ENCODE peak calls at places on chromosomes 7 and 10, in four cellular contexts. K is H1, V is ovary, R is HepG2. C is an unnamed sample.
A peak's percentile ranks its signal among the peaks of the same experiment; 100 is the strongest.

GRCh38 chr10:35369049-35369760 is 32.9 kb downstream of the CCNY start:
- DNase-seq in K (no peak), V (no peak), R (no peak), C (no peak)

GRCh38 chr10:128178319-128178937 is 52.2 kb upstream of the MKI67 start:
- DNase-seq in K (peak; percentile 39), V (no peak), R (peak; percentile 33), C (no peak)

GRCh38 chr7:132117181-132117580 is 459.1 kb downstream of the PLXNA4 start:
- DNase-seq in K (no peak), V (no peak), R (no peak), C (no peak)

GRCh38 chr10:110793128-110793812 is 78.5 kb upstream of the PDCD4 start:
- DNase-seq in K (no peak), V (no peak), R (no peak), C (no peak)

GRCh38 chr10:50395279-50395678 is 144.0 kb upstream of the ASAH2 start:
- DNase-seq in K (no peak), V (no peak), R (peak; percentile 85), C (peak; percentile 71)

GRCh38 chr10:103758294-103758681 is 97.1 kb downstream of the SH3PXD2A start:
- DNase-seq in K (no peak), V (no peak), R (peak; percentile 66), C (no peak)

GRCh38 chr10:4283841-4284610 is 499.0 kb upstream of the KLF6 start:
- DNase-seq in K (no peak), V (peak; percentile 31), R (no peak), C (no peak)

GRCh38 chr10:35674843-35675242 is 32.7 kb upstream of the FZD8 start:
- DNase-seq in K (no peak), V (no peak), R (no peak), C (no peak)

GRCh38 chr7:42180806-42181205 is 56.2 kb downstream of the GLI3 start:
- DNase-seq in K (no peak), V (no peak), R (no peak), C (no peak)

GRCh38 chr10:111113961-111114830 is 37.4 kb downstream of the ADRA2A start:
- DNase-seq in K (no peak), V (no peak), R (no peak), C (no peak)

GRCh38 chr7:143505845-143506244 is 28.2 kb downstream of the TAS2R41 start:
- DNase-seq in K (no peak), V (no peak), R (no peak), C (no peak)

GRCh38 chr10:6053816-6054581 is 8.2 kb downstream of the IL2RA start:
- DNase-seq in K (no peak), V (peak; percentile 30), R (peak; percentile 71), C (peak; percentile 24)

GRCh38 chr7:30613366-30614325 is 19.0 kb downstream of the GARS1 start:
- DNase-seq in K (no peak), V (no peak), R (no peak), C (no peak)

GRCh38 chr10:32621969-32622368 is 176.0 kb downstream of the CCDC7 start:
- DNase-seq in K (no peak), V (no peak), R (no peak), C (no peak)

GRCh38 chr10:30747633-30748032 is 118.1 kb upstream of the LYZL2 start:
- DNase-seq in K (no peak), V (no peak), R (no peak), C (no peak)

GRCh38 chr10:90935581-90936292 is 14.8 kb upstream of the ANKRD1 start:
- DNase-seq in K (no peak), V (no peak), R (no peak), C (no peak)

GRCh38 chr10:44647877-44648542 is 263.1 kb upstream of the CXCL12 start:
- DNase-seq in K (no peak), V (peak; percentile 40), R (no peak), C (no peak)

GRCh38 chr10:11035318-11035920 is 17.7 kb downstream of the CELF2 start:
- DNase-seq in K (no peak), V (no peak), R (no peak), C (no peak)

GRCh38 chr7:150855476-150856302 is 3.4 kb downstream of the AOC1 start:
- DNase-seq in K (no peak), V (no peak), R (no peak), C (no peak)

GRCh38 chr10:3579845-3580244 is 205.2 kb downstream of the KLF6 start:
- DNase-seq in K (no peak), V (no peak), R (no peak), C (no peak)

GRCh38 chr7:47485640-47486435 is 96.1 kb downstream of the TNS3 start:
- DNase-seq in K (no peak), V (no peak), R (no peak), C (no peak)

GRCh38 chr10:28250782-28251181 is 52.1 kb downstream of the MPP7 start:
- DNase-seq in K (no peak), V (no peak), R (peak; percentile 29), C (no peak)

GRCh38 chr7:55109384-55110167 is 90.8 kb downstream of the EGFR start:
- DNase-seq in K (no peak), V (no peak), R (no peak), C (no peak)

GRCh38 chr7:5625938-5626337 is 155.5 kb downstream of the RNF216 start:
- DNase-seq in K (no peak), V (no peak), R (no peak), C (no peak)

GRCh38 chr7:86914468-86915054 is 144.9 kb downstream of the ELAPOR2 start:
- DNase-seq in K (no peak), V (no peak), R (peak; percentile 10), C (no peak)

GRCh38 chr7:138142583-138143201 is 66.4 kb downstream of the AKR1D1 start:
- DNase-seq in K (no peak), V (no peak), R (no peak), C (no peak)

GRCh38 chr10:51881213-51881612 is 181.8 kb upstream of the CSTF2T start:
- DNase-seq in K (no peak), V (no peak), R (no peak), C (no peak)

GRCh38 chr7:2735744-2736143 is 47.7 kb downstream of the AMZ1 start:
- DNase-seq in K (no peak), V (peak; percentile 40), R (no peak), C (no peak)
- H3K4me1 ChIP-seq in K (peaks cover 12% of the 10 kb centered on the region), V (peaks cover 12% of the 10 kb centered on the region), R (peaks cover 11% of the 10 kb centered on the region), C (peaks cover 35% of the 10 kb centered on the region)

GRCh38 chr10:79248341-79248931 is 98.8 kb upstream of the PPIF start:
- DNase-seq in K (no peak), V (no peak), R (no peak), C (peak; percentile 85)
- TF ChIP-seq EP300 in K (no peak), V (no peak), R (no peak), C (no peak)

GRCh38 chr10:15719062-15719898 is 442 bp downstream of the ITGA8 start:
- DNase-seq in K (no peak), V (no peak), R (no peak), C (no peak)

GRCh38 chr10:15715619-15716227 is 4.0 kb downstream of the ITGA8 start:
- DNase-seq in K (no peak), V (no peak), R (no peak), C (no peak)

GRCh38 chr10:15720635-15721310 is 1.1 kb upstream of the ITGA8 start:
- DNase-seq in K (no peak), V (no peak), R (no peak), C (no peak)

GRCh38 chr10:15718495-15719061 is 1.1 kb downstream of the ITGA8 start:
- DNase-seq in K (no peak), V (no peak), R (no peak), C (no peak)

DNA sequence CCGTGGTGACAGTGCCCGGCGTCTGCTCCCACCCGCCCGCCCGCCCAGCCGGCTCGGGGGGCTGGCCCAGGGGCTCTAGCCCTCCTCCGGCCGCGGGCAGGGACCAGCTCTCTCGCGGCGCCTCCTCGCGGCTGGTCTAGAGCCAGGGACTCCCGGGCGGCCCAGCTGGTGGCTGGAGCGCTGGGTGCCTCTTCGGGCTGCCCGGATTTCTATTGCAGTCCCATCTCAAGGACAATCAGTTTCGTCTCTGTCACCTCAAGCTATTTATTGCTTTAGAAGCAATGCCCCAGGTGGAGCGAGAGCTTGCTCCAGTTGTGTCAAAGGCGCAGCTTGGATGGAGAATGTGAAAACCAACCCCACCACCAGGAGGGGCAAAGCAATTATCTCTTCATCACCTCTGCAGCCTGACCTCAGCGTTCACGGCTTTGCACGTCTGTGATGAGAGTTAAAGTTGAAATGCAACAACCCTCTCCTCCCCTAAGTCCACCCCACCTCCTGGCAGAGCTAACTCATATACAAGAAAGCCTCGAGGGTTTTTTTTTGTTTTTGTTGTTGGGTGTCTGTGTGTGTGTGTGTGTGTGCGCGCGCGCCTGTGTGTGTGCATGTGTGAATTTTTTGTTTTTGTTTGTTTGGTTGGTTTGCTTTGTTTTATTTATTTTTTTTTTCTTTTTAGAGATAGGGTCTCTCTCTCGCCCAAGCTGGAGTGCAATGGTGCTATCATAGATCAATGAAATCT is at the start of gene ITGA8:
- DNase-seq in K (no peak), V (peak; percentile 45), R (no peak), C (no peak)
- TF ChIP-seq CTCF in K (peak; percentile 57), V (no peak), R (peak; percentile 28), C (no peak)

GRCh38 chr7:135976312-135977019 is 693 bp downstream of the MTPN start:
- DNase-seq in K (peak; percentile 29), V (no peak), R (peak; percentile 5), C (peak; percentile 27)

GRCh38 chr7:135971366-135971725 is 5.8 kb downstream of the MTPN start:
- DNase-seq in K (no peak), V (no peak), R (no peak), C (no peak)

GRCh38 chr7:135977742-135978066 is 545 bp upstream of the MTPN start:
- DNase-seq in K (no peak), V (no peak), R (no peak), C (no peak)

GRCh38 chr7:135977020-135977741 is at the start of gene MTPN:
- DNase-seq in K (peak; percentile 92), V (peak; percentile 99), R (peak; percentile 96), C (peak; percentile 100)

GRCh38 chr7:135974667-135975066 is 2.5 kb downstream of the MTPN start:
- DNase-seq in K (no peak), V (no peak), R (no peak), C (no peak)
- H3K4me1 ChIP-seq in K (peaks cover 4% of the 10 kb centered on the region), V (peaks cover 6% of the 10 kb centered on the region), R (peaks cover 27% of the 10 kb centered on the region), C (peaks cover 44% of the 10 kb centered on the region)